ENCODE peak calls at places on chromosomes 16 and 17, in eight cellular contexts. One of them, this sample, is unnamed.

GRCh38 chr17:38636054-38636453 is 30.3 kb upstream of the SRCIN1 start:
- DNase-seq in fibroblast of lung: no peak
- DNase-seq in thoracic aorta: no peak
- DNase-seq in progenitor cell of endocrine pancreas: no peak
- DNase-seq in AG04450: no peak
- DNase-seq in ascending aorta: no peak
- DNase-seq in OCI-LY7: no peak
- DNase-seq in mammary epithelial cell: no peak
- DNase-seq in this sample: no peak

GRCh38 chr17:10469459-10469858 is at the start of gene MYH4:
- DNase-seq in OCI-LY7: no peak
- DNase-seq in mammary epithelial cell: no peak
- DNase-seq in fibroblast of lung: no peak
- DNase-seq in ascending aorta: no peak
- DNase-seq in thoracic aorta: no peak
- DNase-seq in AG04450: no peak
- DNase-seq in progenitor cell of endocrine pancreas: no peak
- DNase-seq in this sample: no peak

GRCh38 chr17:50149425-50150353 is 788 bp downstream of the PPP1R9B start:
- DNase-seq in progenitor cell of endocrine pancreas: peak; percentile 52
- DNase-seq in fibroblast of lung: peak; percentile 49
- DNase-seq in mammary epithelial cell: peak; percentile 69
- DNase-seq in ascending aorta: no peak
- DNase-seq in thoracic aorta: no peak
- DNase-seq in AG04450: no peak
- DNase-seq in OCI-LY7: peak; percentile 86
- DNase-seq in this sample: peak; percentile 57

GRCh38 chr17:17714879-17715278 is 33.6 kb downstream of the RAI1 start:
- DNase-seq in AG04450: no peak
- DNase-seq in progenitor cell of endocrine pancreas: no peak
- DNase-seq in fibroblast of lung: no peak
- DNase-seq in mammary epithelial cell: no peak
- DNase-seq in thoracic aorta: no peak
- DNase-seq in OCI-LY7: no peak
- DNase-seq in ascending aorta: no peak
- DNase-seq in this sample: no peak

GRCh38 chr17:19347323-19348080 is 15.0 kb downstream of the B9D1 start:
- DNase-seq in OCI-LY7: peak; percentile 46
- DNase-seq in AG04450: no peak
- DNase-seq in mammary epithelial cell: no peak
- DNase-seq in progenitor cell of endocrine pancreas: no peak
- DNase-seq in thoracic aorta: no peak
- DNase-seq in fibroblast of lung: no peak
- DNase-seq in ascending aorta: peak; percentile 6
- DNase-seq in this sample: no peak

GRCh38 chr17:76278268-76278908 is 13.2 kb downstream of the UBALD2 start:
- DNase-seq in thoracic aorta: no peak
- DNase-seq in progenitor cell of endocrine pancreas: no peak
- DNase-seq in ascending aorta: no peak
- DNase-seq in AG04450: no peak
- DNase-seq in mammary epithelial cell: no peak
- DNase-seq in fibroblast of lung: no peak
- DNase-seq in OCI-LY7: no peak
- DNase-seq in this sample: no peak

GRCh38 chr16:54208262-54208661 is 78.3 kb downstream of the IRX3 start:
- DNase-seq in OCI-LY7: no peak
- DNase-seq in progenitor cell of endocrine pancreas: no peak
- DNase-seq in mammary epithelial cell: peak; percentile 16
- DNase-seq in thoracic aorta: no peak
- DNase-seq in AG04450: no peak
- DNase-seq in ascending aorta: no peak
- DNase-seq in fibroblast of lung: no peak
- DNase-seq in this sample: no peak

GRCh38 chr16:66363196-66363777 is 3.2 kb upstream of the CDH5 start:
- DNase-seq in OCI-LY7: no peak
- DNase-seq in mammary epithelial cell: no peak
- DNase-seq in AG04450: no peak
- DNase-seq in progenitor cell of endocrine pancreas: no peak
- DNase-seq in fibroblast of lung: no peak
- DNase-seq in thoracic aorta: no peak
- DNase-seq in ascending aorta: no peak
- DNase-seq in this sample: no peak

GRCh38 chr17:58637011-58637570 is 54.8 kb downstream of the TEX14 start:
- DNase-seq in progenitor cell of endocrine pancreas: no peak
- DNase-seq in mammary epithelial cell: no peak
- DNase-seq in OCI-LY7: no peak
- DNase-seq in ascending aorta: no peak
- DNase-seq in fibroblast of lung: no peak
- DNase-seq in thoracic aorta: no peak
- DNase-seq in AG04450: no peak
- DNase-seq in this sample: no peak

GRCh38 chr16:27258241-27258734 is 10.3 kb downstream of the NSMCE1 start:
- DNase-seq in thoracic aorta: no peak
- DNase-seq in AG04450: no peak
- DNase-seq in fibroblast of lung: peak; percentile 44
- DNase-seq in mammary epithelial cell: peak; percentile 68
- DNase-seq in ascending aorta: no peak
- DNase-seq in OCI-LY7: no peak
- DNase-seq in progenitor cell of endocrine pancreas: no peak
- DNase-seq in this sample: no peak

GRCh38 chr17:6427284-6427781 is 7.6 kb downstream of the AIPL1 start:
- DNase-seq in progenitor cell of endocrine pancreas: no peak
- DNase-seq in AG04450: no peak
- DNase-seq in mammary epithelial cell: peak; percentile 35
- DNase-seq in OCI-LY7: no peak
- DNase-seq in thoracic aorta: no peak
- DNase-seq in ascending aorta: no peak
- DNase-seq in fibroblast of lung: peak; percentile 22
- DNase-seq in this sample: peak; percentile 80

GRCh38 chr17:29102741-29103181 is 59.8 kb downstream of the PIPOX start:
- DNase-seq in thoracic aorta: no peak
- DNase-seq in mammary epithelial cell: peak; percentile 90
- DNase-seq in AG04450: no peak
- DNase-seq in progenitor cell of endocrine pancreas: no peak
- DNase-seq in ascending aorta: no peak
- DNase-seq in OCI-LY7: no peak
- DNase-seq in fibroblast of lung: no peak
- DNase-seq in this sample: no peak

GRCh38 chr17:41510251-41511065 is 5.0 kb upstream of the KRT13 start:
- DNase-seq in OCI-LY7: no peak
- DNase-seq in fibroblast of lung: no peak
- DNase-seq in mammary epithelial cell: no peak
- DNase-seq in ascending aorta: no peak
- DNase-seq in AG04450: no peak
- DNase-seq in thoracic aorta: no peak
- DNase-seq in progenitor cell of endocrine pancreas: no peak
- DNase-seq in this sample: no peak

GRCh38 chr16:4323071-4323844 is 7.4 kb downstream of the GLIS2 start:
- DNase-seq in AG04450: no peak
- DNase-seq in OCI-LY7: no peak
- DNase-seq in progenitor cell of endocrine pancreas: no peak
- DNase-seq in thoracic aorta: no peak
- DNase-seq in fibroblast of lung: no peak
- DNase-seq in ascending aorta: no peak
- DNase-seq in mammary epithelial cell: no peak
- DNase-seq in this sample: no peak

GRCh38 chr17:8121531-8122390 is 2.1 kb downstream of the HES7 start:
- DNase-seq in thoracic aorta: no peak
- DNase-seq in progenitor cell of endocrine pancreas: peak; percentile 57
- DNase-seq in ascending aorta: no peak
- DNase-seq in OCI-LY7: peak; percentile 86
- DNase-seq in fibroblast of lung: peak; percentile 72
- DNase-seq in AG04450: no peak
- DNase-seq in mammary epithelial cell: peak; percentile 73
- DNase-seq in this sample: peak; percentile 79

GRCh38 chr17:61761827-61762226 is 101.5 kb downstream of the BRIP1 start:
- DNase-seq in progenitor cell of endocrine pancreas: no peak
- DNase-seq in AG04450: no peak
- DNase-seq in mammary epithelial cell: no peak
- DNase-seq in OCI-LY7: no peak
- DNase-seq in ascending aorta: no peak
- DNase-seq in fibroblast of lung: no peak
- DNase-seq in thoracic aorta: no peak
- DNase-seq in this sample: no peak

GRCh38 chr17:73474370-73474988 is 162.7 kb upstream of the CDC42EP4 start:
- DNase-seq in mammary epithelial cell: peak; percentile 75
- DNase-seq in fibroblast of lung: peak; percentile 74
- DNase-seq in OCI-LY7: no peak
- DNase-seq in AG04450: no peak
- DNase-seq in thoracic aorta: peak; percentile 11
- DNase-seq in ascending aorta: no peak
- DNase-seq in progenitor cell of endocrine pancreas: no peak
- DNase-seq in this sample: peak; percentile 42

GRCh38 chr17:77681820-77682219 is 276.7 kb upstream of the TNRC6C start:
- DNase-seq in ascending aorta: no peak
- DNase-seq in fibroblast of lung: peak; percentile 8
- DNase-seq in mammary epithelial cell: no peak
- DNase-seq in AG04450: no peak
- DNase-seq in thoracic aorta: no peak
- DNase-seq in progenitor cell of endocrine pancreas: no peak
- DNase-seq in OCI-LY7: no peak
- DNase-seq in this sample: no peak

GRCh38 chr16:58280846-58281301 is 14.0 kb downstream of the PRSS54 start:
- DNase-seq in OCI-LY7: no peak
- DNase-seq in fibroblast of lung: no peak
- DNase-seq in thoracic aorta: no peak
- DNase-seq in AG04450: no peak
- DNase-seq in progenitor cell of endocrine pancreas: no peak
- DNase-seq in ascending aorta: no peak
- DNase-seq in mammary epithelial cell: peak; percentile 55
- DNase-seq in this sample: no peak

GRCh38 chr17:10205549-10206185 is 7.3 kb upstream of the GAS7 start:
- DNase-seq in AG04450: no peak
- DNase-seq in thoracic aorta: no peak
- DNase-seq in mammary epithelial cell: no peak
- DNase-seq in ascending aorta: no peak
- DNase-seq in fibroblast of lung: no peak
- DNase-seq in progenitor cell of endocrine pancreas: no peak
- DNase-seq in OCI-LY7: no peak
- DNase-seq in this sample: peak; percentile 61

DNA sequence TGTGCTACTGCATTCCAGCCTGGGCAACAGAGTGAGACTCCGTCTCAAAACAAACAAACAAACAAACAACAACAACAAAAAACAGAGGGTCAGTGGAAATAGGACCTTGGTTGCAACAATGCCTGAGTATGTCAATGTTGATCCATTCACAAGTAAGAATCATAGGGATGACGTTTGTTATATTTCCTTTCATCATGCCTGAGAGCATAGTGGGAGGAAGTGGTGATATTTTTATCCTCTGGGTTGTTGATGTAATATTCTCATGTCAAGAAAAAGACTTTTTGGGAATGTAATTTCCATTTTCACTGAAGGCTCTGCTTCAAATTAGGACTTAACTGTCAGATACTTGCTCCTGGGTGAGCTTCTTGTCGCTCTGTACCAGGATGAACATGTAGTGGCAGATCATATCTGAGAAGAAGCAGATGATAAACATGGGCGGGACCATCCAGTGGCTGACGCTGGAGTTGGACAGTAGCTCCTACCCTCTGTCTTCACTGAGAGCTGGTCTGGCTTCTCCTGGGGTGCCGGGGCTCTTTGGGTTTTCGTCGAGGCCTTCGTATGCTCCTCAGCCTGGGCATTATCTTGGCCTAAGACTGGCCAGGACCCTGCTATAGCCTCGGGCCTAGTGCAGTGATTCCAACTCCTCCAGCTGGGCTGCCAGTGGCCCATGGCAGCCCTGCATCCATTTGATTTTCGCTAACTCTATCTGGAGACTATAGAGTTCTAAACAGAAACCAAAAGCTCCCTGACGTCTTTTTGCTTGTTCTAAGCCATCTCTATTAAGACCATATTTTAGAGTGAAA is 19.6 kb downstream of the CYB5B start:
- DNase-seq in ascending aorta: no peak
- DNase-seq in thoracic aorta: no peak
- DNase-seq in mammary epithelial cell: peak; percentile 50
- DNase-seq in fibroblast of lung: peak; percentile 64
- DNase-seq in progenitor cell of endocrine pancreas: no peak
- DNase-seq in OCI-LY7: no peak
- DNase-seq in AG04450: no peak
- DNase-seq in this sample: peak; percentile 19
- TF ChIP-seq CTCF in ascending aorta: no peak
- TF ChIP-seq CTCF in thoracic aorta: no peak
- TF ChIP-seq CTCF in mammary epithelial cell: no peak
- TF ChIP-seq CTCF in fibroblast of lung: no peak
- TF ChIP-seq CTCF in progenitor cell of endocrine pancreas: no peak
- TF ChIP-seq CTCF in OCI-LY7: no peak
- TF ChIP-seq CTCF in AG04450: no peak
- TF ChIP-seq CTCF in this sample: no peak

GRCh38 chr17:81871387-81872120 is 417 bp upstream of the ARHGDIA start:
- DNase-seq in progenitor cell of endocrine pancreas: peak; percentile 87
- DNase-seq in mammary epithelial cell: peak; percentile 82
- DNase-seq in AG04450: peak; percentile 47
- DNase-seq in ascending aorta: peak; percentile 74
- DNase-seq in thoracic aorta: peak; percentile 80
- DNase-seq in OCI-LY7: peak; percentile 96
- DNase-seq in fibroblast of lung: peak; percentile 89
- DNase-seq in this sample: peak; percentile 96
- TF ChIP-seq CTCF in progenitor cell of endocrine pancreas: peak; percentile 39
- TF ChIP-seq CTCF in mammary epithelial cell: no peak
- TF ChIP-seq CTCF in AG04450: peak; percentile 27
- TF ChIP-seq CTCF in ascending aorta: peak; percentile 53
- TF ChIP-seq CTCF in thoracic aorta: peak; percentile 10
- TF ChIP-seq CTCF in OCI-LY7: peak; percentile 59
- TF ChIP-seq CTCF in fibroblast of lung: no peak
- TF ChIP-seq CTCF in this sample: no peak

DNA sequence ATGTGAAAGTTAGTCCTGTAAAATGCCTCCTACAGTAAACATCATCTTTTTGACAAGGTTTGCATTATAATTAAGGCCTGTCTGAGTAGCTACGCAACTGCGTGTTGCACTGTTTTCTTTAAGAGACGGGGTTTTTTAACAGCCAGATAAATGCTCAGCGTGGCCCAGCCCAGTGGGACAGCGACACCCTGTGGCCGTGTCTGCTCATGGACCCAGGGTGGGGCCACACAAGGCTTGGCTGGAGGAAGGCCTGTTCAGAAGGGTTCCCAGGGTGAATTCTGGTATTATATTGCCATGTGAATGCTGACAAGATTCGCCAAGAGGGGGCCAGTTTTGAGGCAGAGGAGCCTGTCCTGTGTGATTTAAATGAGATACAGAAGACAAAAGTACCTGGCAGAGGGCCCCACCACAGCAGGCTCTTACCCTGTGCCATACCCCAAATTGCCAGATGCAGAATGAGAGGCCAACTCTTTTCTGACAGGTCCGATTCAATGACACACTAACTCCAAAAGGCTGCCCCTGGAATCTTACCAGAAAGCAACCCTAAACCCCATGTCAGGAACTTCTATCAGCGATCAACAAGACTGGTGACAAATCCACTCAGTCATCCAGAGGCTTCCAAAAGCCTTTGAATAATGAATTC is 65.9 kb upstream of the IRX6 start:
- DNase-seq in AG04450: no peak
- DNase-seq in fibroblast of lung: peak; percentile 21
- DNase-seq in mammary epithelial cell: peak; percentile 46
- DNase-seq in ascending aorta: no peak
- DNase-seq in progenitor cell of endocrine pancreas: peak; percentile 38
- DNase-seq in OCI-LY7: peak; percentile 51
- DNase-seq in thoracic aorta: no peak
- DNase-seq in this sample: peak; percentile 70
- TF ChIP-seq CTCF in AG04450: peak; percentile 63
- TF ChIP-seq CTCF in fibroblast of lung: peak; percentile 28
- TF ChIP-seq CTCF in mammary epithelial cell: peak; percentile 91
- TF ChIP-seq CTCF in ascending aorta: peak; percentile 42
- TF ChIP-seq CTCF in progenitor cell of endocrine pancreas: peak; percentile 71
- TF ChIP-seq CTCF in OCI-LY7: peak; percentile 86
- TF ChIP-seq CTCF in thoracic aorta: peak; percentile 54
- TF ChIP-seq CTCF in this sample: peak; percentile 64

GRCh38 chr17:72305964-72306551 is 185.2 kb downstream of the SOX9 start:
- DNase-seq in thoracic aorta: no peak
- DNase-seq in ascending aorta: no peak
- DNase-seq in OCI-LY7: no peak
- DNase-seq in mammary epithelial cell: no peak
- DNase-seq in AG04450: no peak
- DNase-seq in fibroblast of lung: peak; percentile 51
- DNase-seq in progenitor cell of endocrine pancreas: no peak
- DNase-seq in this sample: no peak
- TF ChIP-seq CTCF in thoracic aorta: no peak
- TF ChIP-seq CTCF in ascending aorta: no peak
- TF ChIP-seq CTCF in OCI-LY7: no peak
- TF ChIP-seq CTCF in mammary epithelial cell: no peak
- TF ChIP-seq CTCF in AG04450: no peak
- TF ChIP-seq CTCF in fibroblast of lung: no peak
- TF ChIP-seq CTCF in progenitor cell of endocrine pancreas: no peak
- TF ChIP-seq CTCF in this sample: no peak